ENCODE peak calls at places on chromosomes 16 and 17, in four cellular contexts. P is A549, Y is IMR-90, J is SK-N-SH. F is an unnamed sample.

GRCh38 chr17:17576772-17577234 is 14.7 kb downstream of the PEMT start:
- DNase-seq in P (no peak), Y (no peak), J (no peak), F (no peak)

GRCh38 chr17:77640916-77641605 is 317.4 kb upstream of the TNRC6C start:
- DNase-seq in P (no peak), Y (no peak), J (no peak), F (no peak)

GRCh38 chr17:50191070-50192045 is 10.1 kb downstream of the COL1A1 start:
- DNase-seq in P (no peak), Y (peak), J (no peak), F (no peak)

GRCh38 chr17:82566129-82566995 is 46.8 kb downstream of the FOXK2 start:
- DNase-seq in P (no peak), Y (no peak), J (peak), F (no peak)

GRCh38 chr16:48906076-48906475 is 296.1 kb upstream of the N4BP1 start:
- DNase-seq in P (no peak), Y (no peak), J (no peak), F (no peak)

GRCh38 chr16:69223882-69224281 is 36.9 kb downstream of the SNTB2 start:
- DNase-seq in P (no peak), Y (peak), J (no peak), F (no peak)

GRCh38 chr17:77899494-77899893 is 59.0 kb upstream of the TNRC6C start:
- DNase-seq in P (no peak), Y (no peak), J (no peak), F (no peak)

GRCh38 chr17:32297860-32298259 is 32.2 kb downstream of the RHBDL3 start:
- DNase-seq in P (no peak), Y (no peak), J (no peak), F (no peak)

GRCh38 chr17:32495347-32496253 is 8.8 kb downstream of the CDK5R1 start:
- DNase-seq in P (no peak), Y (peak), J (peak), F (no peak)

GRCh38 chr17:74552037-74552436 is 6.1 kb upstream of the CD300C start:
- DNase-seq in P (peak), Y (no peak), J (no peak), F (no peak)

GRCh38 chr17:82976982-82977488 is 102.4 kb upstream of the METRNL start:
- DNase-seq in P (no peak), Y (no peak), J (peak), F (no peak)

GRCh38 chr17:31061678-31062077 is 33.1 kb upstream of the NF1 start:
- DNase-seq in P (peak), Y (no peak), J (no peak), F (no peak)

GRCh38 chr17:44628234-44629188 is 27.8 kb upstream of the MEIOC start:
- DNase-seq in P (no peak), Y (no peak), J (no peak), F (no peak)

GRCh38 chr17:10579270-10579669 is 29.8 kb upstream of the MYH2 start:
- DNase-seq in P (no peak), Y (no peak), J (no peak), F (no peak)

GRCh38 chr17:9802294-9802693 is 10.9 kb upstream of the DHRS7C start:
- DNase-seq in P (peak), Y (no peak), J (no peak), F (no peak)

GRCh38 chr16:65500919-65501318 is 379.1 kb upstream of the CDH11 start:
- DNase-seq in P (no peak), Y (no peak), J (no peak), F (no peak)
- TF ChIP-seq SMC3 in P (no peak), Y (no peak), J (no peak), F (no peak)

GRCh38 chr16:88768041-88768876 is 16.8 kb downstream of the PIEZO1 start:
- DNase-seq in P (no peak), Y (peak), J (peak), F (peak)
- TF ChIP-seq SMC3 in P (no peak), Y (no peak), J (no peak), F (no peak)

GRCh38 chr16:65339062-65339461 is 217.2 kb upstream of the CDH11 start:
- DNase-seq in P (no peak), Y (no peak), J (no peak), F (no peak)

GRCh38 chr16:65343556-65343955 is 221.7 kb upstream of the CDH11 start:
- DNase-seq in P (no peak), Y (no peak), J (no peak), F (no peak)

GRCh38 chr16:65342231-65342866 is 220.5 kb upstream of the CDH11 start:
- DNase-seq in P (peak), Y (no peak), J (no peak), F (no peak)
- TF ChIP-seq SMC3 in P (no peak), Y (no peak), J (no peak), F (no peak)

DNA sequence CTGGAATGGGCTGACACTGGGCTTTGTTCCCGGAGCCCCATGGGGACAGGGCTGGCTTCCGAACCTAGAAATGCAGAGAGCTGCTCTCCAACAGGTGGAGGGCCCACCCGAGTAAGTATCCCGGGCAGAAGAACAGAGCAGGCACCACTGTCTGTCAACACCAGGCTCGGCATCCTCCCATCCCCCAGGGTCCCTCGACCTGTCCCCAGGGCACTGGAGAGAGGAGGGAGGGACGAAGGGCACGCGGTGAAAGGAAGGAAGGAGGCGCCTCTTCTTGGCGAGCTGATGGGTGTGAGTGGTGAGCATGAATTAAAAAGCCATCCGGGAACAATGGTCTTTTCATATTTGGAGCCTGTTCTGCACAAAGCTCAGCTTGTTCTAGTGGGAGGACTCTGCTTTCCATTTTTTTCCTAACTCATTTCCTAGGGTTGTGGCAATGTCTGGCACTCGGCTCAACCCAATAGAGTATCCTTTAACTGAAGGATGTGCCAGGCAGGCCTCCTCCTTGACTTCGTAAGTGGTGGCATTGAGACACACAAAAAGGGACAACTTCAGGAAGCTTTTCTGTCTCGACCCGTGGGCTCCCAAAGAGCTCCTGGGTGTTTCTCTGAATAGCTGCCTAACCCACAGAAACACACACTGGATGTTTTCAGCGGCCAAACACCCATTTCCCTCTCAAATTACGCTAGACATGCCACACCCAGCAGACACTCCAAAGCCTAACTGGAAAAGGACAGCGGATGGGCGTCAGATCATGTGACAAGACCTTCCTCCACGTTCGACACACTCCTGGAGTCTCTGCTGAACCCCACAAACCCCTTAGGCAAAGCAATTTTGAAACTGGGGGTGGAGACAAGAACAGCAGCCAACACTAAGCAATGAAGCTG is 47.7 kb downstream of the ZFHX3 start:
- DNase-seq in P (no peak), Y (no peak), J (no peak), F (no peak)
- TF ChIP-seq SMC3 in P (no peak), Y (no peak), J (no peak), F (no peak)

DNA sequence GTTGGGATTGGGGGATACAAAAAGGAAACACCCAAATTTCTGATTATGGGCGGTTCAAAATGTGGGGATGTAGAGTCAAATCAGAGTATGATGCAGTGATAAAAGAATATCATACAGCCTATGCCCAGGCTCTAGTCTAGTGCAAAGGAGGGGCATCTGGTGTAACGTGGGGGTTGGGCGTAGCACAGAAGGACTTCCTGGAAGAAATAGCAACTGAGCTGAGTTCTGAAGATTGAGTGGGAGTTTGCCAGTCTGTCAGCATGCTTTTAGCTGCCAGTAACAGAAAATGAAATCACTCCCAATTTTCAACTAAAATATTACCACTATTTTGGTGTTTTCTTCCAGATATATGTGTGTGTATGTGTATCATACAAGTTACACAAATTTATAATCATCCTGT is 196.9 kb downstream of the SPECC1 start:
- DNase-seq in P (peak), Y (no peak), J (no peak), F (peak)
- TF ChIP-seq SMC3 in P (no peak), Y (no peak), J (no peak), F (no peak)

DNA sequence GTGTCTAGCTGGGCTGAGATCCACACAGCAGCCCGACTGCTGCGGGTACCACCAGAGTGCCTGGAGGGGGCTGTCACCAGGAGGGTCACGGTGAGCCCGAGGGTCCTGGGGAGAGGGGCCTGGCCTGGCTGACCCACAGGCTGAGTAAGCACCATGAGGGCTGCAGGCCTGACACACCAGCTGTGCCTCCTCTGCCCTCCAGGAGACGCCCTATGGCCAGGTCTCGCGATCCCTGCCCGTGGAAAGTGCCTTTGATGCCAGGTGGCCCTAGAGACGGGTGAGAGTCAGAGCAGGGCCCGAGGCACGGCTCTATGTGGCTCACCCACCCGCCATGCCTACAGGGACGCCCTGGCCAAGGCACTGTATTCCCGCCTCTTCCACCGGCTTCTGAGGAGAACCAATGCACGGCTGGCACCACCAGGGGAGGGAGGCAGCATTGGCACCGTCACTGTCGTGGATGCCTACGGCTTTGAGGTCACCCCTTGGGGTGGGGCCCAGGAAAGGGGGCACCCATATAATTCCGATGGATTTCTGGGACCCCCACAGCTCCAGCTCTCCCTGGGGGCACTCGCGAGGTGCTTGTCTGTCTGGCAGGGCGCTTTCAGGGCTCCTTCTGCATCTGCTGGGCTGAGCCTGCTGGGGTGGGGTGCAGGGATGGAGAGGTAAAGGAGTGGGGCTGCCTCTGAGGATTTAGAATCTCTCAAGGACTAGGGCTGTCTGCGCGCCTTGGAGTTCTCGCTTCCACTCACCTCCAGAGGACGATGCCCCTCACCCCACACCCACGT is 7.1 kb downstream of the MYO15B start:
- DNase-seq in P (peak), Y (no peak), J (no peak), F (no peak)
- TF ChIP-seq SMC3 in P (no peak), Y (no peak), J (no peak), F (no peak)

GRCh38 chr16:57985204-57986121 is 14.5 kb upstream of the CNGB1 start:
- DNase-seq in P (no peak), Y (no peak), J (peak), F (peak)

GRCh38 chr16:57987441-57988177 is 12.9 kb downstream of the ZNF319 start:
- DNase-seq in P (no peak), Y (no peak), J (no peak), F (no peak)

GRCh38 chr16:57982345-57982744 is 11.4 kb upstream of the CNGB1 start:
- DNase-seq in P (no peak), Y (no peak), J (no peak), F (no peak)

GRCh38 chr16:57986196-57986595 is 14.3 kb downstream of the ZNF319 start:
- DNase-seq in P (no peak), Y (no peak), J (no peak), F (no peak)

DNA sequence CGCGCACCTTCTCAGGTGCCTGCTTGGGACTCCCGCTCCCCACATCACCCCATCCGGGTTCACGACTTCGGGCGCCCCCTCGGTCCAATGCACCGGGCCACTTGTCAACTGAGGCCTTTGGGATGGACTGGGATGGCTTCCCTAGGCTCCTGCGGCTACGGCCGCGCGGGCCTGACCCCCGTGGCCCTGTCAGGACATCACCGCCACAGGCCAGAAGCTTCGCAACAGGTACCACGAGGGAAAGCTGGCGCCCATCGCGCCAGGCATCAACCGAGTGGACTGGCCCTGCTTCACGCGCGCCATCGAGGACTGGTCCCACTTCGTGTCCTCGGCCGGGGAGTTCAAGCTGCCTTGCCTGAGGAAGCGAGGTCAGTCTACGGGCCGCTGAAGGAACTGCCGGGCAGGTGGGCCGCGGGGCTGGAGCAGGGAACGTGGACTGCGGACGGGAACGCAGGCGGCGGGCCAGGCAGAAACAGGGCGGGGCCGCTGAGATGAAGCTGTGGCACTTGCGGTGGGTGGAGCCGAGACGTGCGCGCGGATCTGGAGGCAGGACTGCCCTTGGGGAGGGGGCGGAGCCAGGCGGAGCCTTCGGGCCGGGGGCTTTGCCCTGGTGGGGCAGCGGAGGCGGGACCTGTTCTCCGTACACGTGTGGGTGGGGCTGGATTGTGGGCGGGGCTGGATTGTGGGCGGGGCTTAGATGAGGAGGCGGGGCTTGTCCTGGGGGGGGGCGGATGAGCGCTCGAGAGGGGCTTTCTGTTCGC is 13.7 kb upstream of the CNGB1 start:
- DNase-seq in P (peak), Y (peak), J (peak), F (peak)
- TF ChIP-seq SMC3 in P (no peak), Y (no peak), J (no peak), F (no peak)

F was measured in K562.